ENCODE peak calls at places on chromosomes 5 and 9, in eight cellular contexts. T is uterus; J is upper lobe of left lung; N is fibroblast of pulmonary artery; H is aorta; L is CD4-positive, alpha-beta memory T cell; K is PC-9; F is HFF-Myc. I is an unnamed sample.
A peak's percentile ranks its signal among the peaks of the same experiment; 100 is the strongest.

GRCh38 chr5:31059889-31060288 is 133.6 kb upstream of the CDH6 start:
- DNase-seq in T (no peak), J (no peak), N (peak; percentile 28), H (no peak), L (no peak), K (no peak), F (no peak), I (no peak)

GRCh38 chr5:174610968-174611367 is 113.4 kb upstream of the MSX2 start:
- DNase-seq in T (no peak), J (peak; percentile 78), N (peak; percentile 36), H (no peak), L (no peak), K (no peak), F (no peak), I (no peak)

GRCh38 chr9:84970432-84970831 is 300.9 kb downstream of the NTRK2 start:
- DNase-seq in T (no peak), J (no peak), N (no peak), H (no peak), L (no peak), K (no peak), F (no peak), I (no peak)

GRCh38 chr5:159673538-159673937 is 242.7 kb upstream of the ADRA1B start:
- DNase-seq in T (no peak), J (no peak), N (no peak), H (no peak), L (no peak), K (no peak), F (no peak), I (no peak)

GRCh38 chr5:124301850-124302249 is 444.6 kb downstream of the ZNF608 start:
- DNase-seq in T (no peak), J (no peak), N (peak; percentile 33), H (no peak), L (no peak), K (no peak), F (no peak), I (no peak)

GRCh38 chr9:125444956-125445506 is 183.4 kb downstream of the GAPVD1 start:
- DNase-seq in T (no peak), J (no peak), N (no peak), H (no peak), L (no peak), K (no peak), F (no peak), I (no peak)

GRCh38 chr5:80590766-80591165 is 20.7 kb upstream of the ANKRD34B start:
- DNase-seq in T (no peak), J (no peak), N (no peak), H (no peak), L (no peak), K (no peak), F (no peak), I (no peak)

GRCh38 chr5:134549714-134550113 is 24.2 kb downstream of the JADE2 start:
- DNase-seq in T (no peak), J (no peak), N (peak; percentile 61), H (no peak), L (no peak), K (no peak), F (no peak), I (no peak)

DNA sequence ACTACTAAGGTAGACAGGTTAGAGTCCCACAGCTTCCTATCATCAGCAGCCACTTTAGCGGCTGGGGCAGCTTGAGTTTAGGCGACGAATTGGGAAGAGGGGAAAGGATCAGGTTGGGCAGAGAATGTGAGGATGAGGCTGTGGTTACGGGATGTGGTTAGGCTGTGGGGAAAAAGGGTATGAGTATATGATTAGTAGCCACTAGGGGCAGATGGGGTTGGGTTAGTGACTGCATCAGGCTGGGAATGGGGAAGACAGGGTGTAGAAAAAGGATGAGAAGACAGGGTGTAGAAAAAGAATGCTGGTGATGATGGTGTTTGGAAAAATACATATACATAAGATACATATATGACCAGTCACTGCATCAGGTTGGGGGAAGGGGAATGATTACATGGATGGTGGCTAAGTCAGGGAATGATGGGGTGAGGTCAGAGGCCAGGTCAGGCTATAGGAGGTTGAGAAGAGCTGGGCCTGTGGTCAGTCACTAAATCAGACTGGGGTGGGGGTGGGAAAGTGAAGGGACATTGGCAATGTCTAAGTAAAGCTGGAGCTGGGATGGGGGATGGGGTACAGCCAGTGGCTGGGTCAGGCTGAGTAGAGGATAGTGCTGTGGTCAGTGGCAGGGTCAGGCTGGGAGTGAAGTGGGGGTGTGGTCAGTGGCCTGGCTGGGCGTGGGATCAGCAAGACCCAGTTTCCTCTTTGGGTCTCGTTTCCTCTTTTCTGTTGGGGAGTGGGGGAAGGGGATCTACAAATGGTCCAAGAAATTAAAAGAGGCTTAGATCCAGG is 2.1 kb downstream of the TLN1 start:
- DNase-seq in T (peak; percentile 56), J (peak; percentile 83), N (peak; percentile 79), H (peak; percentile 88), L (peak; percentile 36), K (no peak), F (peak; percentile 71), I (no peak)
- H3K4me3 ChIP-seq in T (peak overlapping the region; percentile 62), J (peak overlapping the region; percentile 63), N (peak overlapping the region; percentile 92), H (peak overlapping the region; percentile 48), L (peak overlapping the region; percentile 95), K (peak overlapping the region; percentile 86), F (peak overlapping the region; percentile 83), I (peak overlapping the region; percentile 71)

GRCh38 chr9:128555180-128555721 is 2.9 kb downstream of the SPTAN1 start:
- DNase-seq in T (peak; percentile 58), J (peak; percentile 29), N (peak; percentile 83), H (no peak), L (no peak), K (peak; percentile 35), F (no peak), I (no peak)

GRCh38 chr9:128553695-128554094 is 1.3 kb downstream of the SPTAN1 start:
- DNase-seq in T (no peak), J (no peak), N (peak; percentile 92), H (no peak), L (no peak), K (no peak), F (no peak), I (no peak)

GRCh38 chr9:128552744-128553221 is 396 bp downstream of the SPTAN1 start:
- DNase-seq in T (peak; percentile 48), J (peak; percentile 65), N (peak; percentile 35), H (peak; percentile 68), L (no peak), K (peak; percentile 59), F (no peak), I (no peak)

GRCh38 chr9:128556276-128556675 is 3.9 kb downstream of the SPTAN1 start:
- DNase-seq in T (no peak), J (no peak), N (no peak), H (no peak), L (peak; percentile 13), K (no peak), F (no peak), I (no peak)

DNA sequence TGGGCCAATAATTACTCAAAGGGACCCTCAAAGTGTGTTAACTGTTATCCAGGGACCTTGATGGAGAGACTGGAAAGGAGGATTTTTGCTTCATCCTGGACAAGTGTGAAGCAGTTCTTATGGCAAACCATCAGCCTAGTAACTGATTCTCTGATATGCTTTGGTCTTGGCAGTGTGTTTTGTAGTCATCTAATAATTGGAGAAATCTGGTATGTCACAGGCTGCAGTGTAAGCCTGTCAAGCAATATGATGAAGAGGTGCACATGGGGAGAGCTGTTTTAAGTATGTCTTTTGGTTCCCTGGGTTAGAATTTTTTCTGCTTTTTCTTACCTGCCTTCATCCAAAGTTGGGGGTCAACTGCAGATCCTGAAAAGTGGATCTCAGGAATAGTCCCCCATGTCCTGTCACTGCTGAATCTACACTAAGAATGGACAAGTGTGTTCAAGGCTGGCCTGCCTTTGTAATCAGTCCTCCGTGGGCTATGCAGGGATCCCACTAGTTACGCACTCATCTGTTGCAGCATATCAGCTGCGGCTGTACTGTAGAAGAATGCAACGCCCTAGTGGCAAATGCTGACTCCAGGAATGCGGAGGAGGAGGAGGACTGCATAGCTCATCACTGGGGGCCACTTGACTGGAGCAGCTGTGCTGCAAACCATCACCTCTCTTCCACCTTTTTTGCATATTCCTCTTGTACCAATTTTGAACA is 1.9 kb downstream of the SPTAN1 start:
- DNase-seq in T (peak; percentile 76), J (peak; percentile 44), N (peak; percentile 97), H (peak; percentile 53), L (peak; percentile 19), K (peak; percentile 58), F (no peak), I (peak; percentile 36)
- H3K4me3 ChIP-seq in T (peak overlapping the region; percentile 71), J (peak overlapping the region; percentile 88), N (peak overlapping the region; percentile 87), H (peak overlapping the region; percentile 82), L (peak overlapping the region; percentile 82), K (peak overlapping the region; percentile 75), F (peak overlapping the region; percentile 73), I (peak overlapping the region; percentile 94)

GRCh38 chr5:64690104-64690416 is 243 bp upstream of the SHISAL2B start:
- DNase-seq in T (no peak), J (no peak), N (no peak), H (no peak), L (no peak), K (no peak), F (no peak), I (no peak)

GRCh38 chr5:64688965-64689364 is 1.3 kb upstream of the SHISAL2B start:
- DNase-seq in T (no peak), J (no peak), N (no peak), H (no peak), L (no peak), K (no peak), F (no peak), I (no peak)

GRCh38 chr5:64691333-64691732 is 1.0 kb downstream of the SHISAL2B start:
- DNase-seq in T (no peak), J (no peak), N (no peak), H (no peak), L (no peak), K (no peak), F (no peak), I (no peak)

GRCh38 chr5:64693636-64694035 is 3.3 kb downstream of the SHISAL2B start:
- DNase-seq in T (no peak), J (no peak), N (no peak), H (no peak), L (no peak), K (no peak), F (no peak), I (no peak)

DNA sequence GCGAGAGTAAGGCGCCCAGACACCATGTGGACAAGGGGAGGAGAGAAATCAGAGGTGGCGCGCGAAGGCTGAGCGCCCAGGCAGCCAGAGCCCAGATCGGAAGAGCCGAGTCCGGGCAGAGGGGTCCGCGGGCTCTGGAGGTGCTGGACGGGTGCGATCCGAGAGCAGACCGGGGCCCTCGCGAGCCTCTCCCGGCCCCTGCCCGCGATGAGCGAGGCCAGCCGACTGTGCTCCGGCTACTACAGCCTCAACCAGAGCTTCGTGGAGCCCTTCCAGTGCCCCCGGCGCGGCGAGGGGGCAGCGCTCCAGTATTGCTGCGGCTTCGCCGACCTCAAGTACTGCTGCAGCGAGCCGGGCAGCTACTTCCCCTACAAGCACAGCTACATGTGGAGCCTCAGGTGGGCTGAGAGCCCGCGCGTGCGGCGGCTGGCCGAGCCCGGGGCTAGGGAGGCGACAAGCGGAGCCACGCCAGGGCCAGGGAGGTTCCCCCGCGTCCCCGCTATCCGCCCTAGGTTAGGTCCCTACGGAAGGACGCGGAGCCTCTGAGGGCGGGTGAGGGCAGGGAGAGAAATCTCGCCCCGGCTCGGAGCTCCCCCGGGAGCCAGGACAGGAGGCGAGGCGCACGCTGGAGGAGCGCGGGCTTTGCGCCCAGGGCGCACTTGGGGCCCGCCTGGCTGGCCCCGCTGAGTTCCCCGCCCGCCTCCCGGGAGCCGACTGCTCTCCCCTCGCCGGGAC is at the start of gene SHISAL2B:
- DNase-seq in T (no peak), J (no peak), N (peak; percentile 20), H (no peak), L (no peak), K (no peak), F (no peak), I (no peak)
- H3K4me3 ChIP-seq in T (no peak within 1 kb of the TSS), J (peak within 1 kb of the TSS; percentile 8), N (peak within 1 kb of the TSS; percentile 30), H (no peak within 1 kb of the TSS), L (no peak within 1 kb of the TSS), K (no peak within 1 kb of the TSS), F (peak within 1 kb of the TSS; percentile 36), I (no peak within 1 kb of the TSS)

DNA sequence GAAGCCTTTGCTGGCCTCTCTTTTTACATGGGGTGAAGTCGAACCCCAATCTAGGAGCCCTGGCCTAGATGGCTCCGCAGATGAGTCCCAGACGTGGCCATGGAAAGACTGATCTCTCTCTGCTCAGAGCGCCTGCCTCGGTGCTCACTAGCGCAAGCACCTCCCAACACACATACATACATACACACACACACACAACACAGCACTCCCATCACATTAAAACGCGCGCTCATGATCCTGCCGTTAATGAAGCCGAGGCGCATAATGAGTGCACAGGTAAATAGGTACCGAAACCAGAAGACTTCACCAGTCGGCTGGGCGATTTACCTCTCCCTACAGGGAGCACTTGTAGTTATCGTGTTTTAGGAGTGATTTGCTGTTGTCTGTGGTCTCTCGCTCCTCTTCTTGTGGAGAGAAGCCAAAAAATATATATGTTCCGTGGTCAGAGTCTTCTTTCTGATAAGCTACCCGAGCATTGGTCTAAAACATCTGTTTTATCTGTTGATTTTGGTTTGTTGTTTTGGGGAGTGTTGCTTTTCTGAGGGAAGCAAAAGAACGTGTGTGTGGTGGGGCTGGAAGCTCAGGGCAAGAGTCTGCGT is 207.7 kb downstream of the MEF2C start:
- DNase-seq in T (no peak), J (no peak), N (no peak), H (peak; percentile 34), L (no peak), K (no peak), F (no peak), I (no peak)
- H3K4me3 ChIP-seq in T (no peak overlapping the region), J (peak overlapping the region; percentile 42), N (no peak overlapping the region), H (no peak overlapping the region), L (no peak overlapping the region), K (peak overlapping the region; percentile 77), F (no peak overlapping the region), I (peak overlapping the region; percentile 54)